ENCODE peak calls at places on chromosomes 12 and 14, in four cellular contexts. X, M, K and U are unnamed samples.

GRCh38 chr12:117090816-117091711 is 8.2 kb downstream of the TESC start:
- DNase-seq in X (no peak), M (peak), K (peak), U (no peak)

GRCh38 chr14:51860836-51861583 is 598 bp downstream of the GNG2 start:
- DNase-seq in X (no peak), M (no peak), K (no peak), U (no peak)

GRCh38 chr12:41188841-41189394 is 798 bp downstream of the PDZRN4 start:
- DNase-seq in X (no peak), M (no peak), K (no peak), U (no peak)

GRCh38 chr12:24109381-24110039 is 160.0 kb upstream of the SOX5 start:
- DNase-seq in X (no peak), M (no peak), K (no peak), U (no peak)

GRCh38 chr12:118034429-118035193 is 18.1 kb downstream of the RFC5 start:
- DNase-seq in X (no peak), M (peak), K (no peak), U (no peak)

GRCh38 chr12:12606793-12607589 is 4.7 kb upstream of the CREBL2 start:
- DNase-seq in X (no peak), M (no peak), K (no peak), U (no peak)

GRCh38 chr12:78483767-78484315 is 380.7 kb upstream of the SYT1 start:
- DNase-seq in X (no peak), M (no peak), K (no peak), U (no peak)

GRCh38 chr12:79127268-79127895 is 262.8 kb downstream of the SYT1 start:
- DNase-seq in X (no peak), M (no peak), K (no peak), U (no peak)

GRCh38 chr14:24806061-24806678 is 172.2 kb upstream of the GZMB start:
- DNase-seq in X (no peak), M (peak), K (peak), U (peak)

GRCh38 chr12:20213851-20214250 is 154.5 kb upstream of the PDE3A start:
- DNase-seq in X (no peak), M (no peak), K (no peak), U (no peak)

GRCh38 chr12:123457980-123458779 is at the start of gene SNRNP35:
- DNase-seq in X (peak), M (peak), K (peak), U (peak)

GRCh38 chr12:100187857-100188519 is 12.6 kb upstream of the ACTR6 start:
- DNase-seq in X (no peak), M (no peak), K (no peak), U (no peak)

GRCh38 chr12:100187068-100187467 is 13.5 kb upstream of the ACTR6 start:
- DNase-seq in X (no peak), M (no peak), K (no peak), U (no peak)

GRCh38 chr12:100184549-100184948 is 16.1 kb upstream of the ACTR6 start:
- DNase-seq in X (no peak), M (no peak), K (no peak), U (no peak)

GRCh38 chr12:100186071-100186470 is 14.5 kb upstream of the ACTR6 start:
- DNase-seq in X (no peak), M (no peak), K (no peak), U (no peak)

GRCh38 chr12:100185361-100185894 is 15.2 kb upstream of the ACTR6 start:
- DNase-seq in X (no peak), M (no peak), K (no peak), U (no peak)
- H3K4me3 ChIP-seq in X (peak), M (no peak), K (no peak), U (peak)

GRCh38 chr14:49898485-49898884 is 5.6 kb downstream of the ARF6 start:
- DNase-seq in X (no peak), M (no peak), K (no peak), U (no peak)
- H3K4me3 ChIP-seq in X (no peak), M (no peak), K (peak), U (no peak)

GRCh38 chr12:26032290-26032689 is 73.8 kb downstream of the RASSF8 start:
- DNase-seq in X (no peak), M (no peak), K (no peak), U (no peak)

GRCh38 chr12:26031814-26032213 is 73.3 kb downstream of the RASSF8 start:
- DNase-seq in X (no peak), M (no peak), K (no peak), U (no peak)

GRCh38 chr12:26031318-26031717 is 72.8 kb downstream of the RASSF8 start:
- DNase-seq in X (no peak), M (no peak), K (no peak), U (no peak)

GRCh38 chr12:26034371-26035142 is 76.1 kb downstream of the RASSF8 start:
- DNase-seq in X (no peak), M (no peak), K (no peak), U (no peak)

GRCh38 chr12:26032719-26033241 is 74.3 kb downstream of the RASSF8 start:
- DNase-seq in X (no peak), M (no peak), K (no peak), U (no peak)
- H3K4me3 ChIP-seq in X (no peak), M (no peak), K (no peak), U (no peak)

GRCh38 chr12:15497621-15498285 is 175.4 kb downstream of the PTPRO start:
- DNase-seq in X (no peak), M (no peak), K (no peak), U (no peak)
- H3K4me3 ChIP-seq in X (peak), M (no peak), K (no peak), U (no peak)

GRCh38 chr12:102481705-102482104 is 1.3 kb upstream of the IGF1 start:
- DNase-seq in X (no peak), M (no peak), K (no peak), U (no peak)

GRCh38 chr12:102483466-102483865 is 3.1 kb upstream of the IGF1 start:
- DNase-seq in X (no peak), M (no peak), K (no peak), U (no peak)

GRCh38 chr12:102486153-102486552 is 5.8 kb upstream of the IGF1 start:
- DNase-seq in X (no peak), M (no peak), K (no peak), U (no peak)

GRCh38 chr12:102484732-102485069 is 4.3 kb upstream of the IGF1 start:
- DNase-seq in X (no peak), M (no peak), K (no peak), U (no peak)

DNA sequence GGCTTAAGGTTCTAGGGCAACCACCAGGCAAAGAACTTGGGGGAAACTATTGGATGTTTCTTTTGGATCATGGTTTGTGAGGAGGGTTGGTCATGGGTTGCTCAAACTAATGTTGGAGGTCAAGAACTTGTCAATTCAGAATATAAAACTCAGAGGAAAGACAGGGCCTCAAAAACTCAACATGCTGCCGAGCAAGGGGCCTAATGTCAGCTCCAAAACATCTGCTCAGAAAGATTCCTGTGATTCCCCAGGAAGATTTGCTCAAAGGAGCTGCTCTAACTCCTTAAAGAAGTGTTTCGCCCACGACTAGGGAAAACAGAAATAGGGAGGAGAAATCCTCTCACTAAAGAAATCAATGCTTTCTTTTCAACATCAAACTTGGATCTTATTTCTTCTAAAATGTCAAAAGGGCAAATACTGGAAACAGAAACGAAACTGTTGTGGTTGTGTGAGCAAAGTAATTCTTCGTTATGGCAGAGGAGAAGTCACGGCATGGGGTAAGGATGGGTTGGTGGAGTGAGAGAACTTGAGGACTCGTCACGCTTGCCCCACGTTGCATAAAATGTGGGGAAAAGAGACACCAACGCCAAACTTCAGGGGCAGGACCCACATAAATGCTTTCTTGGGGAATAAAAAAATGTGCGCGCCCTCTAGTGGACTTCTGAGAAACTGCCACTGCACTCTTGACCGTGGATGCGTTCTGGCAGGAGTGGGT is 3.8 kb upstream of the IGF1 start:
- DNase-seq in X (no peak), M (peak), K (peak), U (peak)
- H3K4me3 ChIP-seq in X (peak), M (no peak), K (peak), U (no peak)

GRCh38 chr14:56810850-56811595 is 744 bp upstream of the OTX2 start:
- DNase-seq in X (no peak), M (no peak), K (no peak), U (no peak)
- H3K4me3 ChIP-seq in X (no peak), M (no peak), K (no peak), U (no peak)